ENCODE peak calls at places on chromosomes 11 and 22, in seven cellular contexts. I is GM23338, P is neural progenitor cell, Q is MM.1S, L is SK-N-SH, N is hepatocyte, D is HCT116. E is an unnamed sample.

GRCh38 chr22:41964106-41964494 is 5.1 kb upstream of the SEPTIN3 start:
- DNase-seq in I (no peak), Q (no peak), L (no peak), P (no peak), D (no peak), N (no peak), E (no peak)

GRCh38 chr11:62918531-62918930 is 2.6 kb downstream of the CHRM1 start:
- DNase-seq in L (peak; percentile 57), Q (no peak), I (no peak), N (no peak), P (no peak), D (no peak), E (no peak)

GRCh38 chr22:20034143-20034542 is 13.2 kb downstream of the TANGO2 start:
- DNase-seq in Q (no peak), L (no peak), N (no peak), D (no peak), P (no peak), I (no peak), E (peak; percentile 77)

GRCh38 chr11:26846222-26846621 is 124.4 kb upstream of the SLC5A12 start:
- DNase-seq in I (peak; percentile 37), L (no peak), D (no peak), Q (no peak), N (no peak), P (no peak), E (no peak)

GRCh38 chr11:129828301-129828836 is 12.7 kb downstream of the TMEM45B start:
- DNase-seq in Q (no peak), N (peak; percentile 67), P (no peak), I (no peak), D (peak; percentile 19), L (no peak), E (no peak)

GRCh38 chr11:108565653-108566052 is 27.9 kb downstream of the EXPH5 start:
- DNase-seq in P (no peak), L (no peak), N (no peak), D (no peak), Q (no peak), I (no peak), E (no peak)

GRCh38 chr22:50086526-50086925 is 1.3 kb upstream of the MLC1 start:
- DNase-seq in Q (no peak), D (no peak), I (no peak), L (no peak), N (no peak), P (no peak), E (no peak)

GRCh38 chr11:42770444-42771065 is 541.2 kb upstream of the API5 start:
- DNase-seq in Q (peak; percentile 41), P (peak; percentile 56), L (peak; percentile 17), I (peak; percentile 48), N (peak; percentile 64), D (no peak), E (peak; percentile 28)

GRCh38 chr11:121754603-121755002 is 301.8 kb upstream of the SORL1-AS1 start:
- DNase-seq in D (no peak), P (no peak), N (no peak), I (no peak), Q (no peak), L (no peak), E (no peak)

GRCh38 chr22:49230194-49230577 is 597.5 kb downstream of the BRD1 start:
- DNase-seq in L (no peak), N (peak; percentile 46), D (no peak), I (no peak), P (peak; percentile 76), Q (no peak), E (no peak)

GRCh38 chr22:19943665-19944026 is 2.0 kb upstream of the TXNRD2 start:
- DNase-seq in L (peak; percentile 46), Q (peak; percentile 14), N (no peak), D (no peak), I (peak; percentile 49), P (no peak), E (peak; percentile 43)

GRCh38 chr11:30960387-30960992 is 374.3 kb upstream of the MPPED2 start:
- DNase-seq in D (peak; percentile 35), N (peak; percentile 70), I (peak; percentile 73), P (peak; percentile 72), L (peak; percentile 30), Q (peak; percentile 51), E (peak; percentile 2)

GRCh38 chr11:86800076-86800955 is at the start of gene PRSS23:
- DNase-seq in P (peak; percentile 92), L (peak; percentile 88), I (peak; percentile 67), Q (peak; percentile 71), N (peak; percentile 87), D (no peak), E (no peak)

GRCh38 chr11:77402218-77402556 is 71.7 kb downstream of the PAK1 start:
- DNase-seq in L (no peak), I (peak; percentile 32), P (no peak), D (no peak), Q (no peak), N (no peak), E (no peak)

GRCh38 chr11:41779401-41779960 is 320.0 kb upstream of the LRRC4C start:
- DNase-seq in I (no peak), N (no peak), P (no peak), D (no peak), L (no peak), Q (no peak), E (no peak)

GRCh38 chr11:45745065-45745811 is 59.7 kb upstream of the SLC35C1 start:
- DNase-seq in N (no peak), P (no peak), L (no peak), Q (no peak), D (no peak), I (peak; percentile 22), E (no peak)

DNA sequence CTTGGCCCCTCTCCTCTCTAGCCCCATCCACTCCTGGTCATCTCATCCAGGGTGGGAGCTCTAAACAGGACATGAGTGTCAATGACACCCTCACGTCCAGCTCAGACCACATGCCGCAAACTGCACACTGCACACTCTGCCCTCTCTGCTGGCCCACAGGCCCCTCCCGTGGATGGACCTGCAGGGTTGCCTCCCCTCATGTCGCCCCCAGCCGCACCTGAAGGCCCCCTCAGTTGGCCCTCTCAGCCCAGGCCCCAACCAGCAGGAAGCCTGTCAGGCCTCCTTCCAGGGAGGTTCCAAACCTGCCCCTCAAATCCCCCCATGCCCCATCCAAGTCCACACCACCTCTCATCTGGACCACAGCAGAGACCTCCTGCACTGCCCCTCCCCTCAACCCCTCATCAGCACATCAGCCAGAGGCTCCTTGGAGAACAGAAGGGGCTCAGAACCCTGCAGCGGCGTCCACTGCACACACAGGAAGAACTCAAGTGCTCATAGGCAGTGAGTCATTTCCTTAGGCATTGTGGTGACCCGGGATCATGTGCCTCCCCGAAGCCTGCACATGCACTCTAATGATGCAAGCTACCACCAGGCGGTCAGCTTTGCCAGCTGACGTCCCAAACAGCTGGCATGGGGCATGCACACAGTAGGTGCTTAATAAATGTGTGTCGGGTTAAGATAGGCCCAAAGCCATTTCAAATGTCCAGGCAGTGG is 12.9 kb upstream of the CDKN1C start:
- DNase-seq in D (no peak), L (no peak), P (no peak), N (peak; percentile 46), Q (peak; percentile 58), I (no peak), E (no peak)
- H3K27ac ChIP-seq in D (peak overlapping the region; percentile 63), L (no peak overlapping the region), P (no peak overlapping the region), N (no peak overlapping the region), Q (peak overlapping the region; percentile 33), I (no peak overlapping the region), E (no peak overlapping the region)

DNA sequence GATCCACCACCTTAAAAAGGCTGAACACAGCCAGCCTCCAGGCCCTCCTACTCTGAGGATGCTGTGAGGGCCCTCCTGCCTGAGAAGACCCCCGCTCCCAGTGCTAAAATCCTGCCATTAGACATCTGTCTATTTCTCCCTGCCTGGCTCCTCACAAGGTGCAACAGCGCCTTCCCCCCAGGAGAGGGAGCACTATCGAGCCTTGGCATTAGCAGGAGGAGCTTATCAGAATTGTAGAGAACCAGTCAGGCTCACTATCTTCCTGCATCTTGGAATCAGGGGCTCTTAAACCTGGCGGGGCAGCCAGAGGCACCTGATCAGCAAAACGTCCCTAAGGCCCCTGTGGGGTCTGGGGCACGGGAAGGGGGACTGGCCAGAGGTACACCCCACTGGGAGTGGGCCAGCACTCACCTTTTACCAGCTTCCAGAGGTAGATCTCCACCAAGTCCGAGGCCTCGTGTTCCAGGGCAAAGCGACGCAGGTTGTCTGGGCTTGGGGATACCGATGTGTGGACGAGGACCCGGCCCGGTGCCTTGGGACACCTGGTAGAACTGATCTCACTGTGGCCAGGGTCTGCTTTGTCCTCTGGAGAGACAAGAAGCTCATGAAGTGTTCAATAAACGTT is 28.7 kb downstream of the CHRDL2 start:
- DNase-seq in D (peak; percentile 38), L (peak; percentile 84), I (peak; percentile 86), Q (peak; percentile 75), P (peak; percentile 84), N (peak; percentile 78), E (peak; percentile 63)
- TF ChIP-seq CTCF in D (peak; percentile 92), L (peak; percentile 88), I (peak; percentile 92), Q (peak; percentile 91), P (peak; percentile 93), N (peak; percentile 82), E (peak; percentile 89)

GRCh38 chr22:24325105-24325757 is 54.6 kb downstream of the SPECC1L start:
- DNase-seq in L (peak; percentile 42), N (peak; percentile 68), D (no peak), Q (peak; percentile 84), I (peak; percentile 54), P (peak; percentile 48), E (peak; percentile 79)
- TF ChIP-seq EZH2phosphoT487 in L (no peak), N (no peak), D (no peak), Q (no peak), I (no peak), P (no peak), E (no peak)

GRCh38 chr11:35546317-35546716 is 20.9 kb upstream of the PAMR1 start:
- DNase-seq in Q (no peak), P (no peak), I (no peak), L (no peak), N (no peak), D (no peak), E (peak; percentile 5)

GRCh38 chr11:35550374-35551036 is 25.1 kb upstream of the PAMR1 start:
- DNase-seq in D (no peak), L (no peak), Q (no peak), N (no peak), I (no peak), P (no peak), E (no peak)

GRCh38 chr11:35545604-35546003 is 20.2 kb upstream of the PAMR1 start:
- DNase-seq in P (no peak), Q (no peak), I (no peak), D (no peak), N (no peak), L (no peak), E (no peak)

GRCh38 chr11:35549787-35550186 is 24.4 kb upstream of the PAMR1 start:
- DNase-seq in Q (no peak), N (peak; percentile 64), I (peak; percentile 18), L (no peak), P (peak; percentile 34), D (no peak), E (no peak)

GRCh38 chr11:35548925-35549561 is 23.6 kb upstream of the PAMR1 start:
- DNase-seq in L (no peak), D (no peak), I (no peak), N (no peak), P (peak; percentile 92), Q (no peak), E (no peak)
- H3K27ac ChIP-seq in L (peak overlapping the region; percentile 44), D (no peak overlapping the region), I (peak overlapping the region; percentile 39), N (no peak overlapping the region), P (peak overlapping the region; percentile 84), Q (no peak overlapping the region), E (no peak overlapping the region)

GRCh38 chr11:128055576-128056217 is 531.7 kb downstream of the ETS1 start:
- DNase-seq in D (no peak), N (no peak), P (no peak), Q (no peak), L (no peak), I (no peak), E (no peak)
- TF ChIP-seq CTCF in D (no peak), N (no peak), P (no peak), Q (no peak), L (no peak), I (no peak), E (no peak)

GRCh38 chr11:132312616-132313210 is 942.3 kb downstream of the NTM start:
- DNase-seq in P (peak; percentile 70), N (no peak), I (peak; percentile 83), D (no peak), Q (no peak), L (peak; percentile 65), E (peak; percentile 5)
- TF ChIP-seq EZH2phosphoT487 in P (no peak), N (no peak), I (no peak), D (no peak), Q (no peak), L (no peak), E (no peak)